ENCODE peak calls at places on chromosomes 12 and 14, in nine cellular contexts. J is HCT116; H is activated naive CD8-positive, alpha-beta T cell treated with anti-CD3 and anti-CD28 coated beads, Interleukin-2, amount 50 U/mL, for 16 hours; Q is activated CD4-positive, alpha-beta T cell treated with anti-CD3 and anti-CD28 coated beads, Interleukin-2, amount 10 ng/mL, durations not matched to agents 7 days and 5 days; K is tibial artery; U is effector memory CD8-positive, alpha-beta T cell; R is mucosa of gallbladder; T is HS-5; F is kidney tubule cell. M is an unnamed sample.
A peak's percentile ranks its signal among the peaks of the same experiment; 100 is the strongest.

GRCh38 chr12:122081697-122082221 is 3.2 kb downstream of the MLXIP start:
- DNase-seq in J (no peak), H (no peak), Q (peak; percentile 64), K (no peak), U (peak; percentile 38), R (no peak), T (no peak), F (peak; percentile 56), M (no peak)

GRCh38 chr12:9405861-9406563 is 197.8 kb upstream of the PZP start:
- DNase-seq in J (no peak), H (no peak), Q (no peak), K (no peak), U (no peak), R (no peak), T (no peak), F (no peak), M (no peak)

GRCh38 chr12:132489602-132490239 is at the start of gene FBRSL1:
- DNase-seq in J (peak; percentile 49), H (peak; percentile 78), Q (peak; percentile 93), K (peak; percentile 90), U (peak; percentile 81), R (peak; percentile 91), T (peak; percentile 25), F (peak; percentile 86), M (peak; percentile 14)

GRCh38 chr14:105860615-105861580 is 334.5 kb downstream of the TMEM121 start:
- DNase-seq in J (no peak), H (no peak), Q (no peak), K (peak; percentile 11), U (no peak), R (no peak), T (no peak), F (no peak), M (no peak)

GRCh38 chr14:65229431-65230286 is 127.3 kb upstream of the MAX start:
- DNase-seq in J (no peak), H (peak; percentile 6), Q (peak; percentile 54), K (no peak), U (no peak), R (peak; percentile 54), T (no peak), F (peak; percentile 85), M (no peak)

GRCh38 chr12:89707992-89708792 is 446 bp downstream of the ATP2B1 start:
- DNase-seq in J (no peak), H (no peak), Q (peak; percentile 39), K (no peak), U (peak; percentile 36), R (peak; percentile 21), T (no peak), F (peak; percentile 41), M (no peak)

GRCh38 chr14:78566017-78566858 is 396.1 kb downstream of the NRXN3 start:
- DNase-seq in J (peak; percentile 8), H (peak; percentile 26), Q (peak; percentile 61), K (peak; percentile 72), U (peak; percentile 18), R (peak; percentile 87), T (peak; percentile 25), F (peak; percentile 82), M (peak; percentile 7)

GRCh38 chr12:43676183-43676813 is 82.3 kb downstream of the PUS7L start:
- DNase-seq in J (peak; percentile 46), H (no peak), Q (peak; percentile 15), K (no peak), U (no peak), R (no peak), T (no peak), F (peak; percentile 39), M (no peak)

GRCh38 chr12:22180699-22181098 is 134.7 kb downstream of the CMAS start:
- DNase-seq in J (no peak), H (no peak), Q (no peak), K (no peak), U (no peak), R (no peak), T (no peak), F (no peak), M (no peak)

GRCh38 chr14:104387385-104388010 is 192.1 kb upstream of the C14orf180 start:
- DNase-seq in J (no peak), H (no peak), Q (no peak), K (peak; percentile 17), U (no peak), R (no peak), T (no peak), F (no peak), M (no peak)

GRCh38 chr12:80509781-80510556 is 65.9 kb downstream of the PTPRQ start:
- DNase-seq in J (no peak), H (no peak), Q (no peak), K (no peak), U (no peak), R (no peak), T (peak; percentile 82), F (no peak), M (no peak)

GRCh38 chr12:75812341-75813018 is 219.1 kb downstream of the PHLDA1 start:
- DNase-seq in J (no peak), H (no peak), Q (no peak), K (no peak), U (no peak), R (no peak), T (peak; percentile 64), F (no peak), M (no peak)

GRCh38 chr12:19154696-19155095 is 25.2 kb downstream of the PLEKHA5 start:
- DNase-seq in J (no peak), H (no peak), Q (no peak), K (no peak), U (no peak), R (no peak), T (no peak), F (no peak), M (no peak)

M was measured in HS-27A.